ENCODE peak calls at places on chromosomes 13 and 19, in nine cellular contexts. C, Z, H, P, M, Y, N, E and Q are unnamed samples.

GRCh38 chr13:108018371-108018870 is 196.9 kb downstream of the LIG4 start:
- DNase-seq in C (no peak), Z (no peak), H (no peak), P (no peak), M (no peak), Y (no peak), N (no peak), E (no peak), Q (no peak)

GRCh38 chr19:8305798-8306197 is 2.4 kb downstream of the CD320 start:
- DNase-seq in C (no peak), Z (no peak), H (peak; percentile 8), P (no peak), M (peak; percentile 39), Y (peak; percentile 41), N (no peak), E (no peak), Q (no peak)

GRCh38 chr19:32238076-32238475 is 107.3 kb upstream of the ZNF507 start:
- DNase-seq in C (no peak), Z (no peak), H (no peak), P (no peak), M (no peak), Y (no peak), N (no peak), E (no peak), Q (no peak)

GRCh38 chr13:51926528-51926885 is 64.7 kb downstream of the CCDC70 start:
- DNase-seq in C (peak; percentile 58), Z (no peak), H (no peak), P (no peak), M (no peak), Y (no peak), N (no peak), E (no peak), Q (no peak)

GRCh38 chr13:103236213-103236612 is 170.0 kb upstream of the SLC10A2 start:
- DNase-seq in C (no peak), Z (no peak), H (no peak), P (no peak), M (no peak), Y (no peak), N (no peak), E (no peak), Q (no peak)

GRCh38 chr19:3944018-3944721 is 11.3 kb downstream of the NMRK2 start:
- DNase-seq in C (no peak), Z (no peak), H (no peak), P (no peak), M (no peak), Y (no peak), N (no peak), E (no peak), Q (no peak)

GRCh38 chr19:15640904-15641597 is 354 bp downstream of the CYP4F3 start:
- DNase-seq in C (no peak), Z (no peak), H (peak; percentile 48), P (peak; percentile 87), M (no peak), Y (no peak), N (no peak), E (no peak), Q (no peak)

GRCh38 chr19:41529484-41530183 is 46.3 kb upstream of the CEACAM21 start:
- DNase-seq in C (no peak), Z (no peak), H (no peak), P (no peak), M (no peak), Y (no peak), N (no peak), E (peak; percentile 80), Q (no peak)

GRCh38 chr19:54609356-54609791 is 15.9 kb downstream of the LILRA1 start:
- DNase-seq in C (no peak), Z (peak; percentile 23), H (no peak), P (no peak), M (no peak), Y (no peak), N (no peak), E (peak; percentile 68), Q (no peak)

GRCh38 chr13:33260168-33261098 is 25.1 kb downstream of the STARD13 start:
- DNase-seq in C (no peak), Z (no peak), H (no peak), P (peak; percentile 99), M (no peak), Y (no peak), N (no peak), E (no peak), Q (peak; percentile 43)

GRCh38 chr19:31339405-31339804 is 9.8 kb downstream of the TSHZ3 start:
- DNase-seq in C (no peak), Z (no peak), H (no peak), P (no peak), M (no peak), Y (no peak), N (no peak), E (no peak), Q (no peak)

GRCh38 chr19:20167020-20167644 is at the start of gene ZNF486:
- DNase-seq in C (peak; percentile 17), Z (peak; percentile 97), H (peak; percentile 95), P (peak; percentile 80), M (peak; percentile 98), Y (peak; percentile 98), N (no peak), E (peak; percentile 99), Q (peak; percentile 80)
- TF ChIP-seq POLR2AphosphoS5 in C (no peak), Z (no peak), H (peak; percentile 76), P (peak; percentile 52), M (peak; percentile 49), Y (no peak), N (no peak), E (peak; percentile 80), Q (peak; percentile 40)

DNA sequence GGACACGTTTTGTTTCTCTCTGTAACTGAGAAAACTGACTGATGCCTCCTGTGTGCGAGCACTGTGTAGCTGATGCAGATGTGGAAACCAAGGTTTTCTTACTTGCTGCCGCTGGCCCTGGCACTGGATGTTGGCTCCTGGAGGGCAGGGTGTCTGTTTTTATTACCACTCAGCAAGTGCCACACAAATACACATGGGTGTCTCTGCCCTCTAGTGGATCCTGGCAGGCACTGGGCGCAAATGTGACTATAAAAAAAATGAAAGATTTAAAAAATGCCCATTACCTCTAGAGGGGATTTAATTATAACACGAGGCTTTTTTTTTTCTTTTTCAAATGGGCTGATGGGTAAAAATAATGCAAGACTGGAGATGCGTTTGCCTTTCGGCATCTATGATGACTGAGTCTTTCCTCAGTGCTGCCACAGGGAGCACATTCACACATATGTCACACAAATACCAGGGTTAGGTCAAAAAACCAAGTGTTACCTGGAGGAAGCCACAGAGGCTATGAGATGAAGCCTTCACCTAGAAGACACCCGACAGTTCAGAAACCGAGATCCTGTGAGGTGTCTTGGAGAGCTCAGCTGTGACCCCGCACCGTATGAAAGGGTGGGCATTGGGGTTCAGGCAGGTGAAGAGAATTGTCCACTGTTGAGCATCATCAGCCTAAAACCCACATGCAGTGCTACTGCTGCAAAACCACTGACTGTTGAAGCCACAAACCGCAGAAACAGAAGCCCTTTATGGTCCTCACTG is 25.7 kb downstream of the CHAMP1 start:
- DNase-seq in C (no peak), Z (peak; percentile 53), H (peak; percentile 59), P (peak; percentile 22), M (peak; percentile 74), Y (no peak), N (no peak), E (no peak), Q (no peak)
- TF ChIP-seq EP300 in C (no peak), Z (no peak), H (no peak), P (no peak), M (no peak), Y (no peak), N (no peak), E (no peak), Q (no peak)

GRCh38 chr13:111174377-111174776 is 59.3 kb downstream of the ARHGEF7 start:
- DNase-seq in C (no peak), Z (no peak), H (no peak), P (no peak), M (no peak), Y (no peak), N (no peak), E (no peak), Q (no peak)

GRCh38 chr13:111176421-111176820 is 61.3 kb downstream of the ARHGEF7 start:
- DNase-seq in C (no peak), Z (no peak), H (no peak), P (no peak), M (no peak), Y (no peak), N (no peak), E (no peak), Q (no peak)

GRCh38 chr13:111177081-111177711 is 62.1 kb downstream of the ARHGEF7 start:
- DNase-seq in C (no peak), Z (peak; percentile 46), H (peak; percentile 53), P (no peak), M (peak; percentile 74), Y (no peak), N (no peak), E (no peak), Q (peak; percentile 45)

GRCh38 chr13:111175948-111176347 is 60.8 kb downstream of the ARHGEF7 start:
- DNase-seq in C (no peak), Z (no peak), H (no peak), P (no peak), M (no peak), Y (no peak), N (no peak), E (no peak), Q (no peak)

GRCh38 chr13:111175372-111175771 is 60.3 kb downstream of the ARHGEF7 start:
- DNase-seq in C (no peak), Z (no peak), H (no peak), P (no peak), M (no peak), Y (no peak), N (no peak), E (no peak), Q (no peak)
- H3K4me1 ChIP-seq in C (peaks cover 5% of the 10 kb centered on the region), Z (peaks cover 64% of the 10 kb centered on the region), H (peaks cover 14% of the 10 kb centered on the region), P (peaks cover 39% of the 10 kb centered on the region), M (peaks cover 46% of the 10 kb centered on the region), Y (peaks cover 82% of the 10 kb centered on the region), N (peaks cover 34% of the 10 kb centered on the region), E (peaks cover 64% of the 10 kb centered on the region), Q (peaks cover 25% of the 10 kb centered on the region)

DNA sequence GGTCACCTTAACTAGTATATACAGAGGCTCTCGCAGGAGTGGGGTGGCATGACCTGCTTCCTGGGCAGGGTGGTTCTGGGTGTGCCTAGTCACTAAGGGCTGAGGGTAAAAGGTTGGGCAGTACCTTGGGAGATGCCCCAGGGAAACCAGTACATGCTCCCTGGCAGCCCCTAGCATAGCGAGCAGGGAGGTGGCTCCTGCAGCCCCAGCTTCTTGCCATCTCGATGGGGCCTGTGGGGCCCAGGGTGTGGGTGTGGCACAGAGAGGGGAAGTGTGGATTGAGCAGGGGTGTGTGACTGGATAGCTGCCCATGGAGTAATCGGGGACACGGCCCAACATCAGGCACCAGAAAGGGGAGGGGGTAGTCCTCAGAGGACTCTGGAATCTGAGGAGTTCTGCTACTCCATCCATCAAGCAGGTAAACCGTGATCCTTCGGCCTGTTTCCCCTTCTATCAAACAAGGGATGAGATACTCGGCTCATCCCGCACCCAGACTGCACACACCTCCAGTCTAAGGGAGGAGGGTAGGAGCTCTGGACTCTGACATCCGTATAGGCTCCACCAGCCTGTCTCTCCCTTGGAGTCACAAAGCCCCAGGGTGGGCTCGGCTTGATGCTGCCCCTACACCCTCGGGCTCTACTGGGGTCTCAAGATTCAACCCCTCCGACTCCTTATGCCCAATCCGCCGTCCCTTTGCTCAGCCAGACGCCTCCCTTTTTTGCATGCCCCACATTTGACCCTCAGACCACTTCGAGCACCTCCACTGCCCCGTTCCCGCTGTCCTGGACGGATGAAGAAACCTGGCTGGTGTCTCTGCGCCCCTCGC is 1.1 kb downstream of the ZBTB45 start:
- DNase-seq in C (no peak), Z (no peak), H (peak; percentile 44), P (no peak), M (no peak), Y (no peak), N (no peak), E (no peak), Q (no peak)
- TF ChIP-seq POLR2AphosphoS5 in C (no peak), Z (no peak), H (no peak), P (no peak), M (no peak), Y (no peak), N (no peak), E (no peak), Q (no peak)

GRCh38 chr19:5792224-5792623 is 1.3 kb upstream of the DUS3L start:
- DNase-seq in C (no peak), Z (no peak), H (no peak), P (no peak), M (no peak), Y (no peak), N (no peak), E (no peak), Q (no peak)
- TF ChIP-seq EP300 in C (no peak), Z (no peak), H (no peak), P (no peak), M (no peak), Y (no peak), N (no peak), E (no peak), Q (no peak)